ENCODE peak calls at places on chromosome X, in eight cellular contexts. B, J, A, I, V, Q, G and U are unnamed samples.

GRCh38 chrX:144253356-144253755 is 369.5 kb downstream of the UBE2NL start:
- DNase-seq in B (no peak), J (no peak), A (no peak), I (no peak), V (no peak), Q (no peak), G (no peak), U (no peak)

GRCh38 chrX:103063918-103064434 is at the start of gene BEX1:
- DNase-seq in B (peak), J (peak), A (no peak), I (no peak), V (peak), Q (no peak), G (no peak), U (no peak)

GRCh38 chrX:123236868-123237267 is 52.8 kb downstream of the GRIA3 start:
- DNase-seq in B (no peak), J (no peak), A (no peak), I (no peak), V (no peak), Q (no peak), G (no peak), U (no peak)

GRCh38 chrX:36431819-36432218 is 512.3 kb downstream of the CFAP47 start:
- DNase-seq in B (no peak), J (no peak), A (no peak), I (no peak), V (no peak), Q (no peak), G (no peak), U (no peak)

GRCh38 chrX:115679460-115679859 is 118.5 kb downstream of the PLS3 start:
- DNase-seq in B (no peak), J (no peak), A (no peak), I (no peak), V (no peak), Q (no peak), G (peak), U (no peak)

GRCh38 chrX:49230500-49231232 is 2.5 kb downstream of the CACNA1F start:
- DNase-seq in B (peak), J (peak), A (no peak), I (peak), V (peak), Q (peak), G (peak), U (no peak)

GRCh38 chrX:110683925-110684324 is 111.7 kb downstream of the CHRDL1 start:
- DNase-seq in B (no peak), J (no peak), A (no peak), I (no peak), V (no peak), Q (no peak), G (no peak), U (no peak)

GRCh38 chrX:9393571-9393970 is 71.3 kb upstream of the TBL1X start:
- DNase-seq in B (no peak), J (no peak), A (no peak), I (no peak), V (no peak), Q (no peak), G (no peak), U (no peak)

GRCh38 chrX:23134171-23134570 is 134.4 kb downstream of the DDX53 start:
- DNase-seq in B (no peak), J (no peak), A (no peak), I (no peak), V (no peak), Q (no peak), G (no peak), U (no peak)

GRCh38 chrX:46758956-46759644 is at the start of gene SLC9A7:
- DNase-seq in B (peak), J (peak), A (peak), I (peak), V (peak), Q (peak), G (peak), U (no peak)

GRCh38 chrX:21225643-21226042 is 148.6 kb upstream of the CNKSR2 start:
- DNase-seq in B (no peak), J (no peak), A (no peak), I (no peak), V (no peak), Q (no peak), G (no peak), U (no peak)

GRCh38 chrX:47499291-47499690 is 16.3 kb upstream of the ZNF41 start:
- DNase-seq in B (no peak), J (no peak), A (no peak), I (no peak), V (no peak), Q (no peak), G (no peak), U (no peak)

GRCh38 chrX:10600479-10600878 is 19.9 kb downstream of the MID1 start:
- DNase-seq in B (no peak), J (no peak), A (no peak), I (no peak), V (no peak), Q (no peak), G (no peak), U (no peak)

GRCh38 chrX:93874554-93874953 is 200.5 kb downstream of the FAM133A start:
- DNase-seq in B (no peak), J (no peak), A (no peak), I (no peak), V (no peak), Q (no peak), G (peak), U (no peak)

GRCh38 chrX:69067841-69068240 is 97.4 kb downstream of the PJA1 start:
- DNase-seq in B (no peak), J (peak), A (no peak), I (peak), V (peak), Q (peak), G (no peak), U (no peak)

GRCh38 chrX:120797201-120797938 is 78.3 kb downstream of the CT47B1 start:
- DNase-seq in B (no peak), J (no peak), A (no peak), I (no peak), V (no peak), Q (no peak), G (no peak), U (no peak)

GRCh38 chrX:40177942-40178715 is 80.4 kb upstream of the BCOR start:
- DNase-seq in B (no peak), J (no peak), A (no peak), I (no peak), V (no peak), Q (no peak), G (no peak), U (no peak)

GRCh38 chrX:70762285-70762684 is 146.2 kb downstream of the TEX11 start:
- DNase-seq in B (no peak), J (no peak), A (no peak), I (no peak), V (no peak), Q (no peak), G (no peak), U (no peak)

GRCh38 chrX:64191281-64192010 is 14.1 kb downstream of the AMER1 start:
- DNase-seq in B (no peak), J (no peak), A (no peak), I (no peak), V (no peak), Q (no peak), G (no peak), U (no peak)

GRCh38 chrX:123422875-123423274 is 238.8 kb downstream of the GRIA3 start:
- DNase-seq in B (peak), J (no peak), A (no peak), I (no peak), V (no peak), Q (no peak), G (peak), U (no peak)

GRCh38 chrX:73562458-73562857 is 539 bp upstream of the CHIC1 start:
- DNase-seq in B (no peak), J (no peak), A (no peak), I (no peak), V (no peak), Q (no peak), G (no peak), U (no peak)

GRCh38 chrX:41655631-41656030 is 33.1 kb upstream of the GPR34 start:
- DNase-seq in B (no peak), J (no peak), A (no peak), I (no peak), V (no peak), Q (no peak), G (no peak), U (no peak)

GRCh38 chrX:136496768-136497555 is 430 bp upstream of the HTATSF1 start:
- DNase-seq in B (peak), J (peak), A (peak), I (peak), V (peak), Q (peak), G (peak), U (peak)

GRCh38 chrX:123190096-123190495 is 6.0 kb downstream of the GRIA3 start:
- DNase-seq in B (no peak), J (no peak), A (no peak), I (no peak), V (no peak), Q (no peak), G (no peak), U (no peak)

GRCh38 chrX:51860679-51861078 is 32.7 kb upstream of the MAGED1 start:
- DNase-seq in B (peak), J (no peak), A (no peak), I (no peak), V (no peak), Q (no peak), G (peak), U (no peak)

GRCh38 chrX:110156167-110156754 is 153.3 kb downstream of the TMEM164 start:
- DNase-seq in B (no peak), J (no peak), A (no peak), I (no peak), V (no peak), Q (no peak), G (no peak), U (no peak)

GRCh38 chrX:131801066-131801465 is 222.0 kb upstream of the STK26 start:
- DNase-seq in B (no peak), J (no peak), A (no peak), I (no peak), V (no peak), Q (no peak), G (no peak), U (no peak)

GRCh38 chrX:73126240-73126639 is 46.9 kb upstream of the PABPC1L2A start:
- DNase-seq in B (peak), J (no peak), A (no peak), I (no peak), V (no peak), Q (no peak), G (no peak), U (no peak)

GRCh38 chrX:1599791-1600405 is 8.5 kb downstream of the AKAP17A start:
- DNase-seq in B (no peak), J (no peak), A (no peak), I (no peak), V (no peak), Q (peak), G (no peak), U (no peak)

GRCh38 chrX:15202458-15203177 is 67.3 kb downstream of the ASB9 start:
- DNase-seq in B (no peak), J (no peak), A (no peak), I (no peak), V (no peak), Q (no peak), G (no peak), U (no peak)

GRCh38 chrX:1248381-1249061 is 20.1 kb upstream of the CSF2RA start:
- DNase-seq in B (no peak), J (no peak), A (no peak), I (peak), V (no peak), Q (no peak), G (no peak), U (no peak)

GRCh38 chrX:70508296-70508911 is 63.8 kb downstream of the DLG3 start:
- DNase-seq in B (no peak), J (no peak), A (no peak), I (no peak), V (no peak), Q (no peak), G (no peak), U (no peak)

GRCh38 chrX:50812995-50813842 is 775 bp downstream of the SHROOM4 start:
- DNase-seq in B (peak), J (peak), A (no peak), I (peak), V (peak), Q (no peak), G (no peak), U (no peak)

GRCh38 chrX:106391284-106391852 is 220.4 kb upstream of the RADX start:
- DNase-seq in B (no peak), J (no peak), A (no peak), I (no peak), V (no peak), Q (no peak), G (no peak), U (no peak)

GRCh38 chrX:43175428-43175827 is 397.5 kb upstream of the PPP1R2C start:
- DNase-seq in B (no peak), J (no peak), A (no peak), I (no peak), V (no peak), Q (no peak), G (no peak), U (no peak)

GRCh38 chrX:7552758-7553157 is 290.2 kb upstream of the VCX start:
- DNase-seq in B (no peak), J (no peak), A (no peak), I (no peak), V (no peak), Q (no peak), G (no peak), U (no peak)

GRCh38 chrX:65463550-65463949 is 71.0 kb downstream of the LAS1L start:
- DNase-seq in B (no peak), J (no peak), A (no peak), I (no peak), V (no peak), Q (no peak), G (no peak), U (no peak)
- TF ChIP-seq EP300 in B (no peak), J (no peak), A (no peak), I (no peak), V (no peak), Q (no peak), G (no peak), U (no peak)

DNA sequence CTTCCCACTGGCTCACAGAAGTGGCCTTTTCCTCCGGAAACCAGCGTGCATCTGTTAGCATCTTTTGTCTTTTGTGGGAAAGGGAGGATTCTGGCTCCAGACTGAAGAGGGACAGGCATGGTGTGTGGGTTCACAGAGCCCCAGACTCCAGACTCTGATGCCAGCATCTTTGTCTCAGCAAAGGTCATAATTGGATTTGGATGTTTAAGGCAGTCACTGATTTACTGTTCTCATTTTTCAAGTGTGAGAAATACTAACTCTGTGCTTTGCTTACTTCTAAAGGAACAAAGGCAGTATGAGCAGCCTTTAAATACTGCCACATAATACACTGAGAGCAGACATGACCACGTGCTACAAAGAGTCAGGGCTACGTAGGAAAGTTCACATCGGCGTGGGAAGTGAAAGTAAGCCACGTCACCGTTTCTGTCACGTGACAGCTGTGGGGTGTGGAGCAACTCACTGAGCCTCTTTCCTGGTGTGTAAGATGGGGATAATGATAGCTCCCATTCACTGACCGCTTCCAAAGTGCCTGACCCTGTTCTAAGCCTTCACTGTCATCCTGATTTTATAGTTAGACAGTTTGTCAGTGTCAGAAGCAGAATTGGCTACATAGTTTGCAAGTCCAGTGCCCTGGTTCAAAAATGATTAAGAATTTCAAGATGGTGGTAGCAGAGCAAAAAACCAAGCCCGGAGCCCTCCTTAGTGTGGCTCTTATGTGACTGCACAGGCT is 24.8 kb upstream of the TMSB4X start:
- DNase-seq in B (peak), J (peak), A (peak), I (peak), V (peak), Q (peak), G (peak), U (no peak)
- TF ChIP-seq EP300 in B (no peak), J (no peak), A (peak), I (peak), V (no peak), Q (no peak), G (no peak), U (no peak)

GRCh38 chrX:134737061-134737460 is 78.8 kb upstream of the PLAC1 start:
- DNase-seq in B (no peak), J (no peak), A (no peak), I (no peak), V (peak), Q (no peak), G (no peak), U (no peak)
- TF ChIP-seq EP300 in B (no peak), J (no peak), A (no peak), I (no peak), V (no peak), Q (no peak), G (no peak), U (no peak)

GRCh38 chrX:147901476-147902126 is 10.1 kb upstream of the FMR1 start:
- DNase-seq in B (no peak), J (no peak), A (no peak), I (no peak), V (no peak), Q (no peak), G (no peak), U (no peak)
- TF ChIP-seq EP300 in B (no peak), J (no peak), A (no peak), I (no peak), V (no peak), Q (no peak), G (no peak), U (no peak)

DNA sequence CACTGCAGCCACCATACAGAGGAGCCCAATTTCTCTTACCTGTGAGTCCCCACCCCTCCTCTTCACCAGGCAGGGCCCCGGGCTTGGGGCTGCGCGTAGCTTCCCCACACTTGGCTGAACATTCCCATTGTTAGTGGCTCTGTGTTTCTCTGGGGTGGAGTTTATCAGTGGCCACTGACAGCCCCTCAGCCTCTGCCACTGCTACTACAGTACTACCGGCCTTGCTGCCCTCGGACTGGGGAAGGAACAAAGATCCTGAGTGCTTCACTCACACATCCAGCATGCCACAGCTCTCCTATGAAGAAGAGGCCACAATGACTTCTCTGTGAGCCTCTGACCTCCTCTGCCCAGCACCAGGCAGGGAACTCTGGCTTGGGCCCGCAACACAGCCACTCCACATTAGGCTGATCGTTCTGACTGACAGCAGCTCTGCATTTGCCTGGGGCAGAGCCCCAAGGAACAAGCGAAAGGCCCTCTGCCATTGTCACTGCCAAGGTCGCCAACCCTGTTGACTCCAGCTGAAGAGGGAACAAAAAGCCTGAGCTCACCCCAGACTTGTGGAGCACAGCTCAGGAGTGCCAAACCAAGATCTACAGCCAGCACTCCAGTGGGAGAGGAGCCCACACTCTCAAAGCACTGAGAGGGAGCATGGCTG is 24.0 kb downstream of the ABCB7 start:
- DNase-seq in B (no peak), J (no peak), A (no peak), I (no peak), V (no peak), Q (no peak), G (no peak), U (no peak)
- TF ChIP-seq EP300 in B (no peak), J (no peak), A (no peak), I (no peak), V (no peak), Q (no peak), G (no peak), U (no peak)

GRCh38 chrX:30787012-30787411 is 102.0 kb downstream of the TAB3 start:
- DNase-seq in B (no peak), J (peak), A (no peak), I (no peak), V (peak), Q (no peak), G (no peak), U (no peak)
- TF ChIP-seq EP300 in B (no peak), J (no peak), A (no peak), I (no peak), V (no peak), Q (no peak), G (no peak), U (no peak)

GRCh38 chrX:83759872-83760271 is 101.1 kb upstream of the CYLC1 start:
- DNase-seq in B (no peak), J (no peak), A (no peak), I (no peak), V (no peak), Q (no peak), G (no peak), U (no peak)
- TF ChIP-seq EP300 in B (no peak), J (no peak), A (no peak), I (no peak), V (no peak), Q (no peak), G (no peak), U (no peak)

GRCh38 chrX:107629533-107629909 is 1.2 kb downstream of the PRPS1 start:
- DNase-seq in B (no peak), J (no peak), A (no peak), I (no peak), V (no peak), Q (no peak), G (peak), U (no peak)
- TF ChIP-seq EP300 in B (no peak), J (no peak), A (no peak), I (no peak), V (no peak), Q (no peak), G (no peak), U (no peak)

GRCh38 chrX:142156567-142156966 is 48.5 kb downstream of the MAGEC2 start:
- DNase-seq in B (no peak), J (no peak), A (no peak), I (no peak), V (no peak), Q (no peak), G (no peak), U (no peak)
- TF ChIP-seq EP300 in B (no peak), J (no peak), A (no peak), I (no peak), V (no peak), Q (no peak), G (no peak), U (no peak)

DNA sequence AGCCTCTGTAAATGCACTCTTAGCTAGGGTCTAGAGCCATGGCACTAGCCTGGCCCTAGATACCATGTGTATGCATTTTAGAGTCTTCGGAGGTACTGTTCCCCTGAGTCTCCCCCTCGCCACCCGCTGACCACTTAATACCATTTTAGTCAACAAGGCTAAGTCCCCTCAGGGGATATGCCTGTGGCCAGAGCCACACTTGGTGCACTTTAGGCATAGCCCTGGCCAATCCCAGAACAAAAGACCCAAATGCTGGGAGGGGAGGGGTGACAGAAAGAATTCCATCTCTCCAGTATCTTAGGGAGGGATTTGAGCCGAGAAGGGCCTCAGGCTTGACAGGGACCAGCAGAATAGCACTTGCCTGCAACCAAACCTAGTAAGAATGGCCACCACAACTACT is 28.6 kb upstream of the BCORL1 start:
- DNase-seq in B (no peak), J (no peak), A (no peak), I (no peak), V (no peak), Q (no peak), G (no peak), U (no peak)
- TF ChIP-seq EP300 in B (no peak), J (no peak), A (no peak), I (no peak), V (no peak), Q (no peak), G (no peak), U (no peak)